ENCODE peak calls at places on chromosomes 7 and 10, in six cellular contexts. G, K, Q, A, Z and V are unnamed samples.

GRCh38 chr7:132251327-132251659 is 325.0 kb downstream of the PLXNA4 start:
- DNase-seq in G (peak; percentile 80), K (peak; percentile 96), Q (peak; percentile 2), A (no peak), Z (no peak), V (peak; percentile 98)

GRCh38 chr10:49135575-49136313 is 1.9 kb upstream of the FAM170B start:
- DNase-seq in G (no peak), K (no peak), Q (no peak), A (no peak), Z (peak; percentile 47), V (no peak)

GRCh38 chr10:4693967-4694366 is 132.0 kb upstream of the AKR1E2 start:
- DNase-seq in G (no peak), K (no peak), Q (no peak), A (no peak), Z (no peak), V (no peak)

GRCh38 chr10:88986549-88987242 is 3.9 kb upstream of the FAS start:
- DNase-seq in G (no peak), K (peak; percentile 33), Q (peak; percentile 45), A (peak; percentile 31), Z (peak; percentile 57), V (no peak)

GRCh38 chr10:63005246-63005645 is 127.9 kb upstream of the NRBF2 start:
- DNase-seq in G (no peak), K (no peak), Q (peak; percentile 72), A (no peak), Z (peak; percentile 57), V (no peak)

GRCh38 chr10:131899695-131900349 is 986 bp upstream of the PPP2R2D start:
- DNase-seq in G (no peak), K (no peak), Q (no peak), A (peak; percentile 72), Z (no peak), V (no peak)

GRCh38 chr10:34046651-34047050 is 712.2 kb upstream of the NRP1 start:
- DNase-seq in G (no peak), K (no peak), Q (no peak), A (no peak), Z (no peak), V (no peak)

GRCh38 chr7:15667999-15668398 is 18.5 kb downstream of the MEOX2 start:
- DNase-seq in G (no peak), K (no peak), Q (no peak), A (no peak), Z (no peak), V (no peak)

GRCh38 chr10:96548589-96548988 is 34.9 kb upstream of the TLL2 start:
- DNase-seq in G (peak; percentile 43), K (peak; percentile 43), Q (no peak), A (no peak), Z (no peak), V (no peak)

GRCh38 chr10:59877191-59877671 is 29.1 kb downstream of the CCDC6 start:
- DNase-seq in G (no peak), K (no peak), Q (peak; percentile 11), A (no peak), Z (no peak), V (no peak)

GRCh38 chr7:21154592-21154991 is 273.3 kb upstream of the SP4 start:
- DNase-seq in G (no peak), K (no peak), Q (no peak), A (no peak), Z (no peak), V (no peak)
- TF ChIP-seq CTCF in G (no peak), K (no peak), Q (no peak), A (no peak), Z (no peak), V (no peak)

GRCh38 chr7:43196379-43196778 is 83.9 kb downstream of the HECW1 start:
- DNase-seq in G (no peak), K (no peak), Q (peak; percentile 30), A (no peak), Z (no peak), V (no peak)

GRCh38 chr7:43195256-43195655 is 82.8 kb downstream of the HECW1 start:
- DNase-seq in G (no peak), K (no peak), Q (no peak), A (no peak), Z (peak; percentile 4), V (no peak)

GRCh38 chr7:43193061-43193460 is 80.6 kb downstream of the HECW1 start:
- DNase-seq in G (no peak), K (no peak), Q (no peak), A (no peak), Z (no peak), V (no peak)

GRCh38 chr7:43195768-43196167 is 83.3 kb downstream of the HECW1 start:
- DNase-seq in G (no peak), K (no peak), Q (no peak), A (no peak), Z (no peak), V (no peak)

DNA sequence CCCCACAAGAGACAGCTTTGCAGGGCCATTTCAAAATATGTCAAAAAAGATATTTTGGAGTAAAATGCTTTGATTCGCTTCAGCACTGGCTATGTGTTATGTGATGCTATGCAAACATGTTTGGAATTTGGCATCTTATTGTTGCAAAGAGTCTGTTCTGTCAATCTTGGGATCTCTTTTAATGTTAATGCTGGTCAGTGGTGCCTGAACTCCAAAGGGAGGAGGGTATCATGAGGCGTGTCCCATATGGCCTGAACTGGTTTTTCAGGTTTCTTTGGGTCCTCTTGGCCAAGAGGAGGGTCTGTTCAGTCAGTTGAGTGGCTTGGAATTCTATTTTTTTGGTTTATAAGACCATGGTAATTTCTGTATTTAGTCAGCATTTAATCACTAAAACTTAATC is 81.5 kb downstream of the HECW1 start:
- DNase-seq in G (no peak), K (no peak), Q (no peak), A (no peak), Z (no peak), V (no peak)
- H3K4me3 ChIP-seq in G (no peak overlapping the region), K (no peak overlapping the region), Q (no peak overlapping the region), A (no peak overlapping the region), Z (no peak overlapping the region), V (no peak overlapping the region)

DNA sequence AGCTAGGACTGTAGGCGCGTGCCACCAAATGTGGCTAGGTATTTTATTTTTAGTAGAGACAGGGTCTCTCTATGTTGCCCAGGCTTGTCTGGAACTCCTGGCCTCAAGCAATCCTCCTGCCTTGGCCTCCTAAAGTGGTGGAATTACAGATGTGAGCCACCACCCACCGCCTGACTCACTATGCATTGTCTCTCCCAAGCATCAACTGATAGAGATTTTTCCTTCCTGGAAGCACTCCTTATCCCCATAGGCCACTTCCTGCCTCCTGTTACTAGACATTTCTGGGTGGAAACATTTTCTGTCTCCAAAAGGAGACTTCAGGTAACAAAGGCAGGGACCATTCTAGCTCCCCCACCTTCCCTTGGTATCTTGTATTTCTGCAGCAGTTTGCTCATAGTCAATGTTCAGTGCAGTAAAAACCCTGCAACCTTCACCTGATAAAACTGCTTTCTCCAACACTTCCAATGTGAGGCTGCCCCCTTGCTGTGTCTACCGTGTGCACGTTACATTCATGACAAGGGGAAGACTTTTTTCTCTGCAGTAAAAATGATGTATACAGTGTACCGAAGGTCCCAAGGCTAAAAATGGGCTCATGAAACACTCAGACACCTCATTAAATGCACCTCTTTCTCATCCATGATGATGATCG is 84.9 kb downstream of the NHLRC2 start:
- DNase-seq in G (no peak), K (no peak), Q (no peak), A (no peak), Z (no peak), V (no peak)
- TF ChIP-seq CTCF in G (no peak), K (no peak), Q (no peak), A (no peak), Z (no peak), V (no peak)

GRCh38 chr10:74913321-74913980 is 87.1 kb downstream of the KAT6B start:
- DNase-seq in G (no peak), K (no peak), Q (no peak), A (no peak), Z (peak; percentile 41), V (no peak)
- H3K4me3 ChIP-seq in G (no peak overlapping the region), K (no peak overlapping the region), Q (no peak overlapping the region), A (no peak overlapping the region), Z (peak overlapping the region; percentile 34), V (no peak overlapping the region)

GRCh38 chr10:92880233-92880861 is 32.0 kb downstream of the EXOC6 start:
- DNase-seq in G (no peak), K (no peak), Q (peak; percentile 55), A (peak; percentile 30), Z (peak; percentile 50), V (no peak)
- TF ChIP-seq CTCF in G (peak; percentile 63), K (peak; percentile 36), Q (peak; percentile 33), A (peak; percentile 83), Z (peak; percentile 26), V (peak; percentile 47)

DNA sequence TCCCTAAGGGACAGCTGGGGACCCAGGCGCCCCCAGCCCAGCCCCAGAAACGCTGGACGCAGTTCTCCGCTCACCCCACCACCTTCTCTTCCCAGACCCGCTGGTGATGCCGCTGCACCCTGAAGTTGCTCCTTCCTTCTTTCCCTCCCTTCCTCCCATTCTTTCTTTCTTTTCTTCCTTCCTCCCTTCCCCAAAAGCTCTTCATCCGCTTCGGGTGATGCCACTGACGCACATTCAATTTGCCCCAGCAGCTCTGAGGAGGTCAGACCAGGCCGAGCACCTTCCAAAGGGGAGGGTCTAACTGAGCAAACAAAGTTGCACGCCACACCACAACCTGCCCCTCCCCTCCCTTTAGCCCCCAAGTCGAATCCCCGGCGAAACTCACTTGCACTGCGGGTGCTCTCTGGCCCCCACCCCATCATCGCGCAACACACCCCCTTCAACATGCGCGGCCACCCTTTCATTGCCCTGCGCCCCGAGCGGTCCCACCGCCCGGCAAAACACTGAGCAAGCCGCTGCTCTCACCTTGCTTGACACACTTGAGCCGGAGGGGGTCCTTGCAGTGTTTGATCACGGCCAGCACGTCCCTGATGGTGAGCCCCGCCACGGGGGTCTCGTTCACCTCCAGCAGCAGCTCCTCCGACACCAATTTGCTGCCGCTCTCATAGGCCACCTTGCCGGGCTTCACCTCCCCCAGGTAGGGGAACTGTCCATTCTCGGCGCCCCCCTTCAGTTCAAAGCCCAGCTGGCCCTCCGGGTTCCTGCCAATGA is 787 bp downstream of the MAGI2 start:
- DNase-seq in G (peak; percentile 16), K (no peak), Q (no peak), A (peak; percentile 15), Z (no peak), V (no peak)
- H3K4me3 ChIP-seq in G (peak overlapping the region; percentile 76), K (peak overlapping the region; percentile 66), Q (peak overlapping the region; percentile 71), A (peak overlapping the region; percentile 85), Z (no peak overlapping the region), V (no peak overlapping the region)

GRCh38 chr7:125059861-125060456 is 130.3 kb upstream of the POT1 start:
- DNase-seq in G (no peak), K (no peak), Q (peak; percentile 37), A (no peak), Z (no peak), V (no peak)
- TF ChIP-seq CTCF in G (peak; percentile 52), K (no peak), Q (no peak), A (peak; percentile 42), Z (peak; percentile 12), V (peak; percentile 18)